ENCODE peak calls at places on chromosomes 13 and 19, in seven cellular contexts. L is activated naive CD8-positive, alpha-beta T cell treated with anti-CD3 and anti-CD28 coated beads, Interleukin-2, amount 50 U/mL, for 24 hours; C is T follicular helper cell; H is stimulated activated CD4-positive, alpha-beta T cell treated with anti-CD3 and anti-CD28 coated beads, Interleukin-2, amount 100 ng/mL, for 24 hours; S is anterior cingulate cortex; F is DMS79; J is AG08396. G is an unnamed sample.

GRCh38 chr19:31349160-31349881 is at the start of gene TSHZ3:
- DNase-seq in L (peak), C (peak), H (peak), S (peak), F (peak), J (peak), G (no peak)

GRCh38 chr13:33290421-33290965 is 4.9 kb upstream of the STARD13 start:
- DNase-seq in L (no peak), C (no peak), H (no peak), S (no peak), F (no peak), J (no peak), G (no peak)

GRCh38 chr13:113299951-113300350 is 2.9 kb downstream of the LAMP1 start:
- DNase-seq in L (no peak), C (no peak), H (no peak), S (no peak), F (no peak), J (no peak), G (peak)

GRCh38 chr19:47363758-47364529 is 14.8 kb downstream of the DHX34 start:
- DNase-seq in L (no peak), C (no peak), H (no peak), S (no peak), F (no peak), J (no peak), G (no peak)

GRCh38 chr19:58394821-58395219 is 636 bp upstream of the RNF225 start:
- DNase-seq in L (no peak), C (no peak), H (no peak), S (no peak), F (no peak), J (no peak), G (no peak)

GRCh38 chr13:55439450-55439849 is 1701.3 kb upstream of the PRR20A start:
- DNase-seq in L (no peak), C (no peak), H (no peak), S (no peak), F (no peak), J (no peak), G (no peak)

GRCh38 chr13:73133536-73133935 is 74.7 kb downstream of the KLF5 start:
- DNase-seq in L (no peak), C (no peak), H (no peak), S (no peak), F (no peak), J (no peak), G (no peak)

GRCh38 chr19:1280588-1281269 is 4.9 kb upstream of the EFNA2 start:
- DNase-seq in L (no peak), C (no peak), H (no peak), S (no peak), F (no peak), J (no peak), G (no peak)

GRCh38 chr19:56133858-56134654 is 7.0 kb upstream of the ZNF444 start:
- DNase-seq in L (no peak), C (no peak), H (no peak), S (no peak), F (no peak), J (no peak), G (peak)

GRCh38 chr19:53254451-53255341 is at the start of gene ZNF677:
- DNase-seq in L (peak), C (peak), H (peak), S (peak), F (no peak), J (peak), G (peak)

GRCh38 chr19:38930776-38931761 is at the start of gene MRPS12:
- DNase-seq in L (peak), C (peak), H (peak), S (peak), F (peak), J (peak), G (peak)

GRCh38 chr13:73842621-73843020 is 291.6 kb downstream of the KLF12 start:
- DNase-seq in L (no peak), C (no peak), H (no peak), S (no peak), F (no peak), J (no peak), G (no peak)

GRCh38 chr19:43759515-43759914 is 4.8 kb upstream of the SMG9 start:
- DNase-seq in L (no peak), C (no peak), H (no peak), S (no peak), F (no peak), J (no peak), G (no peak)

GRCh38 chr19:16067205-16067938 is 8.9 kb upstream of the TPM4 start:
- DNase-seq in L (no peak), C (no peak), H (no peak), S (no peak), F (no peak), J (peak), G (no peak)